ENCODE peak calls at places on chromosome 1, in seven cellular contexts. U is mesendoderm, E is IMR-90, D is neuronal stem cell, T is H9, I is mesenchymal stem cell, X is trophoblast cell. W is an unnamed sample.

GRCh38 chr1:1677718-1678580 is 14.6 kb downstream of the SLC35E2B start:
- DNase-seq in U (no peak), E (no peak), X (no peak), I (no peak), T (no peak), D (no peak), W (no peak)

GRCh38 chr1:236160540-236161127 is 18.3 kb downstream of the GPR137B start:
- DNase-seq in D (no peak), T (no peak), U (no peak), X (no peak), I (no peak), E (no peak), W (no peak)

GRCh38 chr1:7501723-7502334 is 269.3 kb upstream of the VAMP3 start:
- DNase-seq in X (no peak), E (no peak), U (no peak), T (no peak), D (no peak), I (no peak), W (no peak)

GRCh38 chr1:160576430-160576829 is 2.9 kb downstream of the CD84 start:
- DNase-seq in I (no peak), X (no peak), U (no peak), T (no peak), D (no peak), E (no peak), W (no peak)

GRCh38 chr1:244732846-244733450 is 80.0 kb downstream of the DESI2 start:
- DNase-seq in D (no peak), E (no peak), T (no peak), U (no peak), X (no peak), I (no peak), W (no peak)

GRCh38 chr1:194045416-194045815 is 859.0 kb upstream of the B3GALT2 start:
- DNase-seq in T (no peak), X (no peak), U (no peak), I (peak), D (no peak), E (peak), W (no peak)

GRCh38 chr1:213649373-213649772 is 338.4 kb upstream of the PROX1 start:
- DNase-seq in E (no peak), D (no peak), X (no peak), I (no peak), T (no peak), U (peak), W (no peak)

GRCh38 chr1:209601809-209602657 is 18.5 kb downstream of the CAMK1G start:
- DNase-seq in D (no peak), T (no peak), E (peak), X (no peak), U (peak), I (peak), W (no peak)

GRCh38 chr1:23452011-23452411 is 27.5 kb upstream of the TCEA3 start:
- DNase-seq in U (no peak), X (peak), D (no peak), T (no peak), I (no peak), E (peak), W (no peak)

GRCh38 chr1:234326493-234327366 is 46.5 kb upstream of the COA6 start:
- DNase-seq in E (peak), U (peak), X (peak), I (peak), T (peak), D (peak), W (peak)

GRCh38 chr1:19894218-19894617 is 12.0 kb downstream of the OTUD3 start:
- DNase-seq in U (no peak), X (no peak), I (no peak), E (no peak), D (no peak), T (no peak), W (no peak)

GRCh38 chr1:19889656-19890055 is 7.5 kb downstream of the OTUD3 start:
- DNase-seq in U (no peak), D (no peak), T (no peak), I (no peak), E (no peak), X (no peak), W (no peak)

GRCh38 chr1:19893687-19894086 is 11.5 kb downstream of the OTUD3 start:
- DNase-seq in D (no peak), X (no peak), I (no peak), T (no peak), E (no peak), U (no peak), W (no peak)

GRCh38 chr1:19892628-19893168 is 10.5 kb downstream of the OTUD3 start:
- DNase-seq in D (no peak), E (peak), X (no peak), U (no peak), I (peak), T (no peak), W (no peak)

GRCh38 chr1:19892129-19892528 is 9.9 kb downstream of the OTUD3 start:
- DNase-seq in X (no peak), E (no peak), D (no peak), U (no peak), I (no peak), T (no peak), W (no peak)
- H4K8ac ChIP-seq in X (no peak), E (no peak), D (no peak), U (no peak), I (no peak), T (no peak), W (no peak)

DNA sequence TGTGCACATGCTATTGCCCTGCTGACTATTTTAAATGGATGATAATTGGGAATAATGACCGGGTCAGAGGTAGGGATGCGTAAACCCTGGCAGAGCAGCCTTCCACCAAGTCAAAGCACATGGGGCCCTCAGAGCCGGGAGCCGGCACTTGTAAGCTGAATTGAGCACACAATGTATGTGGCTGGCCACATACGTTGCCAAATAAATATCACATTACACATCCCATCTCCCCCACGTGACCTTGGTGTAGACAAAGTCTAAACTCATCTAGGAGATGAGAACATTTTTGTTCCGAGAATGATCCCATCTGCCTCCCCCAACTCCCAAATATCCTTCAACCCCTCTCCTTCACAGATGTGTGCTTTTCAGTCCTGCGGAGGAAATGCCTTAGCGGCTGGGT is 209.7 kb upstream of the NFIA start:
- DNase-seq in U (no peak), X (no peak), I (no peak), E (no peak), D (no peak), T (no peak), W (no peak)
- H4K8ac ChIP-seq in U (no peak), X (no peak), I (no peak), E (no peak), D (no peak), T (no peak), W (no peak)

DNA sequence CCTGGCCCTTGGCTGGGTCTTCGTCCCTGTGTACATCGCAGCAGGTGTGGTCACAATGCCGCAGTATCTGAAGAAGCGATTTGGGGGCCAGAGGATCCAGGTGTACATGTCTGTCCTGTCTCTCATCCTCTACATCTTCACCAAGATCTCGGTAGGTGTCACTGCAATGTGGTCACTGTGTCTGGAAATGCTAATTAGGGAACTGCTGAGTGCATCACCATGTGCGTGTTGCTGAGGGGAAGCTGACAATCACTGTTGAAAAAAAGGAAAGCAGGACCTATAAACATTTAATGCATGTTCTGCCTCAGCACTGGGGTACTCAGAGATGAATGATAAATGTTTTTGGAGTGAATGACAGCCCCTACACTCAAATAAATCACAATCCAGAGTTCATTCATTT is 6.8 kb downstream of the SLC5A9 start:
- DNase-seq in E (no peak), U (no peak), X (no peak), T (no peak), I (no peak), D (no peak), W (no peak)
- H4K8ac ChIP-seq in E (no peak), U (no peak), X (no peak), T (no peak), I (no peak), D (no peak), W (no peak)

DNA sequence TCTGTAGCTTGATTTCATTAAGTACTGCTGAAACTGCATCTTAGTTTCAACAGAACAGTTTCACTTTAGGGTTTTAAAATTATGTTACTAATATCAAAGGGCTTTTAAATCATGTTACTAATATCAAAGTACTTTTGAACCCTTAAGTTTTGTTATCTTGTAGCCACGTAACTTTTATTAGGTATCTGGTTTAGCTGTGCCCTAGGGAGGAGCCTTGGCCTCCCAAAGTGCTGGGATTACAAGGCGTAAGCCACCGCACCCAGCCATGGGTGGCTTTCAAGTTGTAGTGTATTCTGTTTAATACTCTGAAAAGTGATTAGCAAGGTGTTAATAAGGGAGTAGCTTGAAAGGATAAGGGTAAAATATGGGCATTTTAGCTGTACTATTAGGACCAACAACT is 2.0 kb downstream of the KDM4A start:
- DNase-seq in D (no peak), E (no peak), U (no peak), I (peak), T (no peak), X (no peak), W (no peak)
- H4K8ac ChIP-seq in D (no peak), E (no peak), U (no peak), I (no peak), T (no peak), X (no peak), W (no peak)